ENCODE peak calls at places on chromosomes 5 and 9, in four cellular contexts. C is GM13977; X is CD4-positive, alpha-beta memory T cell; N is aorta. I is an unnamed sample.
A peak's percentile ranks its signal among the peaks of the same experiment; 100 is the strongest.

GRCh38 chr5:180281706-180282105 is 10.2 kb downstream of the MAPK9 start:
- DNase-seq in C (no peak), X (no peak), N (no peak), I (no peak)

GRCh38 chr9:85004818-85005413 is 335.4 kb downstream of the NTRK2 start:
- DNase-seq in C (peak; percentile 38), X (no peak), N (no peak), I (no peak)

GRCh38 chr5:176778921-176779465 is 31.4 kb upstream of the UNC5A start:
- DNase-seq in C (peak; percentile 4), X (no peak), N (no peak), I (no peak)

GRCh38 chr5:127216906-127217675 is 73.5 kb upstream of the MEGF10 start:
- DNase-seq in C (no peak), X (no peak), N (no peak), I (no peak)

GRCh38 chr5:114387433-114387832 is 25.6 kb downstream of the KCNN2 start:
- DNase-seq in C (no peak), X (no peak), N (no peak), I (peak; percentile 41)

GRCh38 chr9:114894801-114895433 is 35.5 kb downstream of the TNFSF8 start:
- DNase-seq in C (no peak), X (no peak), N (peak; percentile 58), I (peak; percentile 55)

GRCh38 chr5:345404-346195 is 24.1 kb downstream of the AHRR start:
- DNase-seq in C (peak; percentile 26), X (no peak), N (no peak), I (no peak)

GRCh38 chr5:34918025-34918424 is 2.5 kb downstream of the BRIX1 start:
- DNase-seq in C (no peak), X (no peak), N (no peak), I (no peak)

GRCh38 chr5:181173420-181174342 is 26.3 kb downstream of the OR2V2 start:
- DNase-seq in C (no peak), X (peak; percentile 67), N (peak; percentile 27), I (peak; percentile 86)

GRCh38 chr5:150485770-150486401 is 22.0 kb upstream of the NDST1 start:
- DNase-seq in C (peak; percentile 78), X (no peak), N (peak; percentile 82), I (no peak)

GRCh38 chr5:123359454-123359853 is 63.7 kb downstream of the CEP120 start:
- DNase-seq in C (no peak), X (no peak), N (no peak), I (no peak)

GRCh38 chr9:121399883-121400607 is 30.0 kb upstream of the STOM start:
- DNase-seq in C (peak; percentile 37), X (peak; percentile 62), N (no peak), I (peak; percentile 70)

GRCh38 chr9:101618693-101619092 is 23.9 kb upstream of the PPP3R2 start:
- DNase-seq in C (no peak), X (no peak), N (no peak), I (no peak)

GRCh38 chr5:180173875-180174586 is 35.0 kb downstream of the RASGEF1C start:
- DNase-seq in C (no peak), X (no peak), N (no peak), I (no peak)

GRCh38 chr5:42992035-42992570 is 48.0 kb downstream of the ANXA2R start:
- DNase-seq in C (peak; percentile 73), X (peak; percentile 81), N (peak; percentile 94), I (peak; percentile 71)

GRCh38 chr9:111158375-111158774 is 120.1 kb upstream of the LPAR1 start:
- DNase-seq in C (no peak), X (no peak), N (no peak), I (no peak)

GRCh38 chr9:6354072-6354686 is 26.0 kb downstream of the TPD52L3 start:
- DNase-seq in C (peak; percentile 71), X (peak; percentile 66), N (no peak), I (peak; percentile 67)

GRCh38 chr5:76341935-76342334 is 61.1 kb upstream of the IQGAP2 start:
- DNase-seq in C (no peak), X (no peak), N (peak; percentile 49), I (no peak)

GRCh38 chr5:151523335-151523734 is 67.8 kb downstream of the FAT2 start:
- DNase-seq in C (peak; percentile 75), X (peak; percentile 16), N (no peak), I (peak; percentile 51)

GRCh38 chr5:178116406-178116885 is 3.1 kb downstream of the N4BP3 start:
- DNase-seq in C (peak; percentile 75), X (peak; percentile 82), N (no peak), I (peak; percentile 58)

GRCh38 chr9:8703904-8704303 is 904.3 kb upstream of the DMAC1 start:
- DNase-seq in C (no peak), X (no peak), N (no peak), I (no peak)

GRCh38 chr9:70746316-70746715 is 331.9 kb upstream of the KLF9 start:
- DNase-seq in C (no peak), X (no peak), N (no peak), I (no peak)

GRCh38 chr5:160635678-160636077 is 214.0 kb downstream of the PTTG1 start:
- DNase-seq in C (no peak), X (no peak), N (no peak), I (no peak)

GRCh38 chr5:12848709-12849108 is 944.5 kb upstream of the CTNND2 start:
- DNase-seq in C (no peak), X (no peak), N (no peak), I (no peak)

GRCh38 chr5:93642526-93642925 is 59.5 kb downstream of the NR2F1 start:
- DNase-seq in C (no peak), X (no peak), N (no peak), I (no peak)

GRCh38 chr5:128965011-128965637 is at the start of gene SLC27A6:
- DNase-seq in C (no peak), X (no peak), N (no peak), I (no peak)

GRCh38 chr9:18795947-18796705 is 236.9 kb downstream of the SAXO1 start:
- DNase-seq in C (no peak), X (no peak), N (no peak), I (no peak)

GRCh38 chr5:35117960-35118359 is 70.2 kb upstream of the AGXT2 start:
- DNase-seq in C (peak; percentile 17), X (no peak), N (no peak), I (no peak)

GRCh38 chr9:115200711-115201505 is 83.0 kb upstream of the TNC start:
- DNase-seq in C (no peak), X (no peak), N (no peak), I (no peak)

GRCh38 chr9:19641046-19641445 is 147.8 kb downstream of the SLC24A2 start:
- DNase-seq in C (no peak), X (no peak), N (no peak), I (peak; percentile 1)

GRCh38 chr5:137752873-137753226 is 1.3 kb downstream of the HNRNPA0 start:
- DNase-seq in C (no peak), X (no peak), N (peak; percentile 54), I (no peak)

GRCh38 chr5:91022518-91022917 is 360.6 kb downstream of the ARRDC3 start:
- DNase-seq in C (no peak), X (no peak), N (no peak), I (no peak)

GRCh38 chr9:27865031-27865438 is 291.8 kb upstream of the C9orf72 start:
- DNase-seq in C (no peak), X (no peak), N (no peak), I (no peak)

GRCh38 chr5:146076455-146076854 is 28.9 kb downstream of the PLAC8L1 start:
- DNase-seq in C (no peak), X (no peak), N (no peak), I (no peak)

GRCh38 chr9:126449725-126450443 is 123.3 kb downstream of the MVB12B start:
- DNase-seq in C (no peak), X (no peak), N (no peak), I (no peak)

GRCh38 chr5:54725391-54726280 is 208.1 kb downstream of the SNX18 start:
- DNase-seq in C (no peak), X (no peak), N (no peak), I (no peak)

I was measured in Jurkat, Clone E6-1.